ENCODE peak calls at places on chromosomes 5 and 9, in four cellular contexts. One of them, this sample, is unnamed.
A peak's percentile ranks its signal among the peaks of the same experiment; 100 is the strongest.

GRCh38 chr5:181221792-181222629 is 1.1 kb upstream of the TRIM41 start:
- DNase-seq in GM12878: peak; percentile 95
- DNase-seq in DND-41: peak; percentile 94
- DNase-seq in HepG2: peak; percentile 94
- DNase-seq in this sample: peak; percentile 92

GRCh38 chr9:9177081-9177480 is 1377.5 kb upstream of the DMAC1 start:
- DNase-seq in GM12878: no peak
- DNase-seq in DND-41: no peak
- DNase-seq in HepG2: no peak
- DNase-seq in this sample: no peak

GRCh38 chr5:14281746-14282181 is 138.6 kb downstream of the TRIO start:
- DNase-seq in HepG2: no peak
- DNase-seq in DND-41: no peak
- DNase-seq in GM12878: no peak
- DNase-seq in this sample: no peak

GRCh38 chr5:17340363-17340762 is 122.9 kb downstream of the BASP1 start:
- DNase-seq in DND-41: no peak
- DNase-seq in HepG2: no peak
- DNase-seq in GM12878: no peak
- DNase-seq in this sample: no peak

GRCh38 chr9:72464819-72465218 is 56.6 kb upstream of the TMC1 start:
- DNase-seq in HepG2: no peak
- DNase-seq in DND-41: no peak
- DNase-seq in GM12878: no peak
- DNase-seq in this sample: no peak

GRCh38 chr9:79408617-79409016 is 163.1 kb upstream of the TLE4 start:
- DNase-seq in DND-41: no peak
- DNase-seq in GM12878: no peak
- DNase-seq in HepG2: no peak
- DNase-seq in this sample: no peak

GRCh38 chr5:943874-944620 is 51.4 kb downstream of the TRIP13 start:
- DNase-seq in HepG2: no peak
- DNase-seq in GM12878: no peak
- DNase-seq in DND-41: no peak
- DNase-seq in this sample: no peak

GRCh38 chr5:141713616-141714309 is 31.7 kb upstream of the ARAP3 start:
- DNase-seq in DND-41: no peak
- DNase-seq in HepG2: peak; percentile 9
- DNase-seq in GM12878: no peak
- DNase-seq in this sample: no peak

GRCh38 chr5:143887901-143888648 is 76.1 kb downstream of the HMHB1 start:
- DNase-seq in DND-41: no peak
- DNase-seq in GM12878: no peak
- DNase-seq in HepG2: no peak
- DNase-seq in this sample: no peak

GRCh38 chr5:17432571-17432970 is 65.5 kb upstream of the TAF11L2 start:
- DNase-seq in DND-41: no peak
- DNase-seq in GM12878: no peak
- DNase-seq in HepG2: no peak
- DNase-seq in this sample: no peak

GRCh38 chr5:150245111-150245789 is 44.3 kb downstream of the CAMK2A start:
- DNase-seq in HepG2: no peak
- DNase-seq in DND-41: no peak
- DNase-seq in GM12878: no peak
- DNase-seq in this sample: no peak

GRCh38 chr5:118580959-118581358 is 407.4 kb downstream of the DTWD2 start:
- DNase-seq in GM12878: no peak
- DNase-seq in HepG2: no peak
- DNase-seq in DND-41: no peak
- DNase-seq in this sample: no peak

GRCh38 chr5:126002222-126002897 is 420.8 kb upstream of the GRAMD2B start:
- DNase-seq in DND-41: no peak
- DNase-seq in GM12878: no peak
- DNase-seq in HepG2: no peak
- DNase-seq in this sample: no peak

GRCh38 chr9:116020146-116020545 is 133.4 kb upstream of the PAPPA start:
- DNase-seq in GM12878: no peak
- DNase-seq in DND-41: no peak
- DNase-seq in HepG2: no peak
- DNase-seq in this sample: no peak

GRCh38 chr5:32601623-32602295 is 16.4 kb downstream of the SUB1 start:
- DNase-seq in DND-41: no peak
- DNase-seq in HepG2: no peak
- DNase-seq in GM12878: no peak
- DNase-seq in this sample: no peak

GRCh38 chr5:119342414-119342813 is 13.4 kb upstream of the TNFAIP8 start:
- DNase-seq in GM12878: no peak
- DNase-seq in HepG2: no peak
- DNase-seq in DND-41: no peak
- DNase-seq in this sample: no peak

GRCh38 chr5:61675015-61675692 is 343.1 kb downstream of the ZSWIM6 start:
- DNase-seq in HepG2: peak; percentile 16
- DNase-seq in DND-41: no peak
- DNase-seq in GM12878: no peak
- DNase-seq in this sample: no peak

GRCh38 chr5:133967715-133968056 is 739 bp downstream of the C5orf15 start:
- DNase-seq in HepG2: no peak
- DNase-seq in DND-41: no peak
- DNase-seq in GM12878: no peak
- DNase-seq in this sample: no peak

GRCh38 chr5:116358911-116359418 is 215.7 kb downstream of the SEMA6A start:
- DNase-seq in HepG2: no peak
- DNase-seq in DND-41: no peak
- DNase-seq in GM12878: peak; percentile 73
- DNase-seq in this sample: peak; percentile 23

GRCh38 chr5:58002318-58002717 is 457.6 kb downstream of the PLK2 start:
- DNase-seq in DND-41: no peak
- DNase-seq in HepG2: no peak
- DNase-seq in GM12878: no peak
- DNase-seq in this sample: no peak

GRCh38 chr9:17531642-17532254 is 47.1 kb upstream of the SH3GL2 start:
- DNase-seq in HepG2: peak; percentile 32
- DNase-seq in GM12878: no peak
- DNase-seq in DND-41: peak; percentile 51
- DNase-seq in this sample: peak; percentile 42

GRCh38 chr9:89593776-89594427 is 10.9 kb upstream of the GADD45G start:
- DNase-seq in GM12878: no peak
- DNase-seq in DND-41: peak; percentile 67
- DNase-seq in HepG2: peak; percentile 47
- DNase-seq in this sample: peak; percentile 62

GRCh38 chr5:10595678-10596309 is 31.9 kb downstream of the ANKRD33B start:
- DNase-seq in HepG2: peak; percentile 24
- DNase-seq in DND-41: peak; percentile 73
- DNase-seq in GM12878: no peak
- DNase-seq in this sample: no peak

GRCh38 chr9:136345281-136346156 is 18.0 kb downstream of the DNLZ start:
- DNase-seq in HepG2: peak; percentile 70
- DNase-seq in GM12878: no peak
- DNase-seq in DND-41: no peak
- DNase-seq in this sample: no peak
- TF ChIP-seq EZH2 in HepG2: no peak
- TF ChIP-seq EZH2 in GM12878: no peak
- TF ChIP-seq EZH2 in DND-41: no peak
- TF ChIP-seq EZH2 in this sample: no peak

GRCh38 chr9:36818965-36819870 is 214.8 kb downstream of the PAX5 start:
- DNase-seq in DND-41: no peak
- DNase-seq in GM12878: no peak
- DNase-seq in HepG2: no peak
- DNase-seq in this sample: no peak
- H3K4me3 ChIP-seq in DND-41: no peak overlapping the region
- H3K4me3 ChIP-seq in GM12878: no peak overlapping the region
- H3K4me3 ChIP-seq in HepG2: no peak overlapping the region
- H3K4me3 ChIP-seq in this sample: no peak overlapping the region

DNA sequence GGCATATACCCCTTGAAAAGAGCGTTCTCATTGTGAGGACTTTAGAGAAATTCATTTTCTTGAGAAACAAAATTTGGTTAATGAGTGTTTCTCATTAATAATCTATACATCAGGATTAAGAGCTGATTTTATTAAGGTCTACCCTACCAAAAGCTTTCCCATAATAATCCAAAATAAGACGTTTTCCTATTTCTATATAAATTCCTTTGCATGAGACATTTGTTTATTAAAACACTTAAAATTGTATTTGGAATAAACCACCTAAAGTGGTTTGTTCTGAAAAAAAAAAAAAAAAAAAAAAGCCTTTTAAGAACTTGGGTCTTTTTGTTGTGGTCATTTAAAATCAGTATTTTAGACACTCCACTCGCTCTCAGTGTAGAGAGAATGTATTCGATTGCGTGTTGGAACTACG is 695 bp upstream of the TMOD1 start:
- DNase-seq in GM12878: no peak
- DNase-seq in DND-41: no peak
- DNase-seq in HepG2: no peak
- DNase-seq in this sample: no peak
- TF ChIP-seq EZH2 in GM12878: no peak
- TF ChIP-seq EZH2 in DND-41: no peak
- TF ChIP-seq EZH2 in HepG2: no peak
- TF ChIP-seq EZH2 in this sample: no peak

DNA sequence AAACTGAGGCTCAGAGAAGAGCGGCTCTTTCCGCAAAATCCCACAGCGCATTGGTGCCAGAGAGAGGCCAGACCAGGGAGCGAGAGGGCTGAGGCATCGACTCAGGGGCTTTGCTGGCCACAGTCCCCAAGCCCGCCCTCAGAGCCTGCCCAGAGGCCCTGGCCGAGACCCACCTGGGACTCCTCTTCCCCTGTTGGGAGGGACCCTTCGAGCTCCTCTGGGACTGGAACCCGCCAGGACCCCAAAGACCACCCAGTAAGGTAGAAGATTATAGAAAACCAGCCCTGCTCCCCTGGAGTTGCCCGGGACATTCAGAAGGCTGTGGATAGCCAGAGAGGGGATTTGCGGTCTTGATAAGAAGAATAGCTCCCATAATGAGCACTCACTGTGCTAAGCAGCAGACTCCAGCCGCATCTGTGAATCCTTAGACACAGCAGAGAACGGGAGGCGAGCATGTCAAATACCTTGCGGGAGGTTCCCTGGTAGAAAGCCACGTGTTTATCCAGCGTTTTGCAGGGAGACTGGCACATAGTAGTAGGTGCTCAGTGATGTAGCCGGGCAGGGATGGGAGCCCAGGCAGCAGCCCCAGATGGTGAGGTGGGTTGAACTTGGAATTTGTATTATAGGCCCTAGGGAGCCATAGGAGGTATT is 651 bp upstream of the AK1 start:
- DNase-seq in HepG2: no peak
- DNase-seq in GM12878: no peak
- DNase-seq in DND-41: no peak
- DNase-seq in this sample: no peak
- H3K4me3 ChIP-seq in HepG2: peak overlapping the region; percentile 82
- H3K4me3 ChIP-seq in GM12878: no peak overlapping the region
- H3K4me3 ChIP-seq in DND-41: no peak overlapping the region
- H3K4me3 ChIP-seq in this sample: peak overlapping the region; percentile 65

GRCh38 chr5:50969207-50970145 is 303.0 kb downstream of the PARP8 start:
- DNase-seq in DND-41: no peak
- DNase-seq in GM12878: no peak
- DNase-seq in HepG2: no peak
- DNase-seq in this sample: no peak
- TF ChIP-seq EZH2 in DND-41: no peak
- TF ChIP-seq EZH2 in GM12878: no peak
- TF ChIP-seq EZH2 in HepG2: no peak
- TF ChIP-seq EZH2 in this sample: no peak